ENCODE peak calls at places on chromosomes 3 and 15, in nine cellular contexts. A, J, I, E, K, R, C, B and G are unnamed samples.

GRCh38 chr3:25471081-25471768 is 43.2 kb downstream of the RARB start:
- DNase-seq in A (no peak), J (no peak), I (no peak), E (peak; percentile 45), K (no peak), R (no peak), C (no peak), B (no peak), G (no peak)

GRCh38 chr3:185688808-185689207 is 102.7 kb downstream of the SENP2 start:
- DNase-seq in A (no peak), J (no peak), I (peak; percentile 77), E (peak; percentile 99), K (no peak), R (no peak), C (no peak), B (no peak), G (no peak)

GRCh38 chr3:16180737-16181134 is 6.3 kb downstream of the GALNT15 start:
- DNase-seq in A (no peak), J (no peak), I (no peak), E (no peak), K (no peak), R (no peak), C (no peak), B (no peak), G (no peak)

GRCh38 chr3:60000311-60001105 is 950.7 kb upstream of the CFAP20DC start:
- DNase-seq in A (no peak), J (no peak), I (no peak), E (no peak), K (no peak), R (no peak), C (no peak), B (no peak), G (no peak)

GRCh38 chr3:132180337-132180791 is 136.8 kb upstream of the ACP3 start:
- DNase-seq in A (no peak), J (no peak), I (no peak), E (peak; percentile 45), K (no peak), R (no peak), C (no peak), B (no peak), G (no peak)

GRCh38 chr15:92634641-92635272 is 20.8 kb downstream of the FAM174B start:
- DNase-seq in A (no peak), J (peak; percentile 39), I (no peak), E (no peak), K (no peak), R (no peak), C (no peak), B (no peak), G (no peak)

GRCh38 chr3:58177747-58178527 is 32.8 kb downstream of the DNASE1L3 start:
- DNase-seq in A (peak; percentile 88), J (peak; percentile 95), I (peak; percentile 94), E (peak; percentile 85), K (peak; percentile 71), R (peak; percentile 85), C (peak; percentile 76), B (peak; percentile 95), G (peak; percentile 84)

GRCh38 chr3:158106773-158107461 is 697 bp upstream of the SHOX2 start:
- DNase-seq in A (no peak), J (peak; percentile 67), I (no peak), E (peak; percentile 57), K (no peak), R (no peak), C (no peak), B (no peak), G (peak; percentile 42)

GRCh38 chr3:39879581-39879980 is 70.2 kb downstream of the MYRIP start:
- DNase-seq in A (no peak), J (no peak), I (no peak), E (no peak), K (no peak), R (no peak), C (no peak), B (no peak), G (no peak)

GRCh38 chr15:92392966-92393286 is 755 bp upstream of the ST8SIA2 start:
- DNase-seq in A (no peak), J (no peak), I (no peak), E (no peak), K (no peak), R (no peak), C (no peak), B (no peak), G (no peak)

GRCh38 chr15:28021281-28022039 is 77.7 kb downstream of the OCA2 start:
- DNase-seq in A (no peak), J (peak; percentile 62), I (peak; percentile 79), E (peak; percentile 13), K (no peak), R (no peak), C (no peak), B (peak; percentile 29), G (no peak)

GRCh38 chr3:152272771-152273242 is 4.1 kb downstream of the MBNL1 start:
- DNase-seq in A (no peak), J (no peak), I (no peak), E (peak; percentile 93), K (no peak), R (no peak), C (no peak), B (no peak), G (no peak)

GRCh38 chr15:100733088-100733487 is 130.7 kb downstream of the ASB7 start:
- DNase-seq in A (no peak), J (no peak), I (no peak), E (peak; percentile 87), K (no peak), R (no peak), C (no peak), B (no peak), G (no peak)

GRCh38 chr3:17190353-17191078 is 305.8 kb downstream of the PLCL2 start:
- DNase-seq in A (no peak), J (no peak), I (no peak), E (no peak), K (no peak), R (no peak), C (no peak), B (no peak), G (no peak)

GRCh38 chr3:192819001-192819569 is 91.7 kb upstream of the FGF12 start:
- DNase-seq in A (peak; percentile 27), J (no peak), I (peak; percentile 50), E (peak; percentile 89), K (no peak), R (no peak), C (no peak), B (peak; percentile 39), G (no peak)

GRCh38 chr15:57910672-57911071 is 154.8 kb downstream of the ALDH1A2 start:
- DNase-seq in A (no peak), J (no peak), I (no peak), E (no peak), K (no peak), R (no peak), C (no peak), B (no peak), G (no peak)

GRCh38 chr3:96236499-96236898 is 577.9 kb upstream of the EPHA6 start:
- DNase-seq in A (no peak), J (no peak), I (no peak), E (no peak), K (no peak), R (no peak), C (no peak), B (no peak), G (no peak)

GRCh38 chr3:194375473-194375872 is 5.9 kb upstream of the LRRC15 start:
- DNase-seq in A (no peak), J (peak; percentile 63), I (no peak), E (no peak), K (no peak), R (no peak), C (peak; percentile 83), B (no peak), G (no peak)

GRCh38 chr3:120284702-120285507 is at the start of gene GPR156:
- DNase-seq in A (no peak), J (peak; percentile 63), I (no peak), E (peak; percentile 35), K (no peak), R (peak; percentile 24), C (no peak), B (peak; percentile 7), G (no peak)

GRCh38 chr3:114775395-114775794 is 371.7 kb downstream of the ZBTB20 start:
- DNase-seq in A (no peak), J (no peak), I (no peak), E (peak; percentile 60), K (no peak), R (no peak), C (no peak), B (no peak), G (no peak)

GRCh38 chr3:134352031-134352671 is 22.1 kb downstream of the AMOTL2 start:
- DNase-seq in A (no peak), J (no peak), I (no peak), E (peak; percentile 12), K (no peak), R (no peak), C (no peak), B (no peak), G (no peak)

GRCh38 chr15:88974392-88974791 is 61.2 kb upstream of the MFGE8 start:
- DNase-seq in A (no peak), J (no peak), I (no peak), E (peak; percentile 30), K (no peak), R (no peak), C (no peak), B (no peak), G (no peak)

GRCh38 chr3:135023985-135024658 is 229.1 kb downstream of the EPHB1 start:
- DNase-seq in A (no peak), J (peak; percentile 32), I (no peak), E (no peak), K (no peak), R (no peak), C (no peak), B (no peak), G (no peak)

GRCh38 chr3:66554178-66554577 is 53.4 kb upstream of the LRIG1 start:
- DNase-seq in A (no peak), J (no peak), I (no peak), E (peak; percentile 18), K (no peak), R (no peak), C (no peak), B (no peak), G (no peak)

GRCh38 chr3:17047162-17047561 is 162.4 kb downstream of the PLCL2 start:
- DNase-seq in A (no peak), J (no peak), I (no peak), E (no peak), K (no peak), R (no peak), C (no peak), B (no peak), G (no peak)

GRCh38 chr15:50820808-50821382 is 55.4 kb upstream of the SPPL2A start:
- DNase-seq in A (no peak), J (no peak), I (no peak), E (no peak), K (no peak), R (no peak), C (no peak), B (no peak), G (no peak)

GRCh38 chr3:125161607-125162219 is 50.8 kb downstream of the SLC12A8 start:
- DNase-seq in A (no peak), J (no peak), I (no peak), E (no peak), K (no peak), R (no peak), C (no peak), B (no peak), G (no peak)

GRCh38 chr3:30354513-30354912 is 251.9 kb upstream of the TGFBR2 start:
- DNase-seq in A (no peak), J (no peak), I (peak; percentile 52), E (no peak), K (no peak), R (no peak), C (no peak), B (no peak), G (no peak)

GRCh38 chr3:53728606-53729005 is 117.6 kb downstream of the CHDH start:
- DNase-seq in A (no peak), J (no peak), I (no peak), E (no peak), K (no peak), R (no peak), C (no peak), B (no peak), G (no peak)

GRCh38 chr3:193333229-193333628 is 45.3 kb downstream of the ATP13A5 start:
- DNase-seq in A (no peak), J (no peak), I (no peak), E (no peak), K (no peak), R (no peak), C (no peak), B (no peak), G (no peak)

GRCh38 chr3:47646362-47646761 is 67.7 kb upstream of the CSPG5 start:
- DNase-seq in A (no peak), J (no peak), I (no peak), E (no peak), K (no peak), R (no peak), C (no peak), B (no peak), G (no peak)